ENCODE peak calls at places on chromosomes 3 and 15, in eight cellular contexts. H, E, U, J, L, I, T and K are unnamed samples.

GRCh38 chr3:18357747-18358146 is 67.4 kb downstream of the SATB1 start:
- DNase-seq in H (no peak), E (no peak), U (no peak), J (no peak), L (no peak), I (no peak), T (no peak), K (no peak)

GRCh38 chr3:56758539-56758981 is 43.2 kb downstream of the ARHGEF3 start:
- DNase-seq in H (no peak), E (no peak), U (peak; percentile 92), J (no peak), L (no peak), I (no peak), T (peak; percentile 90), K (no peak)

GRCh38 chr15:63038926-63039673 is 3.4 kb upstream of the TPM1 start:
- DNase-seq in H (no peak), E (no peak), U (no peak), J (no peak), L (no peak), I (no peak), T (peak; percentile 86), K (no peak)

GRCh38 chr3:125394406-125394805 is 19.3 kb upstream of the ZNF148 start:
- DNase-seq in H (no peak), E (no peak), U (no peak), J (no peak), L (no peak), I (no peak), T (no peak), K (no peak)

GRCh38 chr3:15148614-15149013 is 49.7 kb upstream of the RBSN start:
- DNase-seq in H (peak; percentile 9), E (peak; percentile 49), U (no peak), J (no peak), L (no peak), I (no peak), T (no peak), K (no peak)

GRCh38 chr15:92847841-92848240 is 52.3 kb upstream of the CHD2 start:
- DNase-seq in H (no peak), E (no peak), U (no peak), J (no peak), L (no peak), I (no peak), T (no peak), K (no peak)

GRCh38 chr15:79296583-79296982 is 14.1 kb downstream of the ANKRD34C start:
- DNase-seq in H (peak; percentile 21), E (no peak), U (no peak), J (no peak), L (no peak), I (no peak), T (no peak), K (no peak)

GRCh38 chr3:25515131-25515530 is 87.1 kb downstream of the RARB start:
- DNase-seq in H (no peak), E (no peak), U (no peak), J (no peak), L (no peak), I (no peak), T (no peak), K (no peak)

GRCh38 chr3:137946341-137946973 is 63.5 kb upstream of the CLDN18 start:
- DNase-seq in H (peak; percentile 80), E (peak; percentile 35), U (peak; percentile 72), J (peak; percentile 49), L (no peak), I (peak; percentile 49), T (no peak), K (peak; percentile 71)